ENCODE peak calls at places on chromosome 1, in eight cellular contexts. L is hepatocyte; Q is H54; K is AG09309; B is GM18507; I is activated CD8-positive, alpha-beta memory T cell treated with anti-CD3 and anti-CD28 coated beads, Interleukin-2, amount 50 U/mL, for 48 hours; A is stimulated activated CD4-positive, alpha-beta T cell treated with anti-CD3 and anti-CD28 coated beads, Interleukin-4, amount 100 ng/mL, for 1 hour; P is endothelial cell of umbilical vein. O is an unnamed sample.

GRCh38 chr1:67134692-67135091 is at the start of gene C1orf141:
- DNase-seq in L (no peak), Q (no peak), K (no peak), B (no peak), I (no peak), A (peak; percentile 25), P (peak; percentile 7), O (no peak)

GRCh38 chr1:21509351-21510112 is at the start of gene ALPL:
- DNase-seq in L (no peak), Q (no peak), K (no peak), B (no peak), I (no peak), A (no peak), P (no peak), O (no peak)

GRCh38 chr1:17735791-17736190 is 19.3 kb upstream of the ACTL8 start:
- DNase-seq in L (no peak), Q (no peak), K (no peak), B (no peak), I (no peak), A (no peak), P (no peak), O (no peak)

GRCh38 chr1:60989745-60990718 is 92.3 kb upstream of the NFIA start:
- DNase-seq in L (peak; percentile 47), Q (peak; percentile 20), K (peak; percentile 86), B (no peak), I (no peak), A (no peak), P (peak; percentile 97), O (no peak)

GRCh38 chr1:236702995-236703394 is 16.7 kb downstream of the ACTN2 start:
- DNase-seq in L (no peak), Q (no peak), K (no peak), B (no peak), I (no peak), A (no peak), P (no peak), O (no peak)

GRCh38 chr1:109983380-109984189 is 980 bp upstream of the AHCYL1 start:
- DNase-seq in L (no peak), Q (no peak), K (no peak), B (no peak), I (no peak), A (no peak), P (no peak), O (no peak)

GRCh38 chr1:27577504-27578188 is 26.3 kb downstream of the AHDC1 start:
- DNase-seq in L (no peak), Q (no peak), K (no peak), B (no peak), I (no peak), A (no peak), P (no peak), O (no peak)

GRCh38 chr1:6962390-6962955 is 177.2 kb downstream of the CAMTA1 start:
- DNase-seq in L (peak; percentile 60), Q (peak; percentile 62), K (no peak), B (no peak), I (peak; percentile 83), A (peak; percentile 40), P (no peak), O (no peak)

GRCh38 chr1:220655961-220656720 is 34.0 kb upstream of the C1orf115 start:
- DNase-seq in L (no peak), Q (no peak), K (no peak), B (no peak), I (no peak), A (no peak), P (no peak), O (no peak)

GRCh38 chr1:30737357-30738039 is 14.1 kb upstream of the MATN1 start:
- DNase-seq in L (no peak), Q (no peak), K (no peak), B (no peak), I (no peak), A (no peak), P (no peak), O (no peak)

GRCh38 chr1:160549665-160550006 is 26.6 kb upstream of the SLAMF6 start:
- DNase-seq in L (no peak), Q (no peak), K (no peak), B (no peak), I (no peak), A (no peak), P (no peak), O (no peak)

O was measured in osteocyte.